ENCODE peak calls at places on chromosome 2, in eight cellular contexts. W is colonic mucosa, T is choroid plexus epithelial cell, K is upper lobe of left lung, Y is A673, A is HFF-Myc, Q is brain microvascular endothelial cell, F is H7. O is an unnamed sample.

GRCh38 chr2:46364797-46365457 is 67.7 kb downstream of the EPAS1 start:
- DNase-seq in K (no peak), W (peak), Q (peak), Y (peak), F (peak), T (peak), A (peak), O (no peak)

GRCh38 chr2:144469788-144470187 is 50.1 kb downstream of the ZEB2 start:
- DNase-seq in W (no peak), Q (no peak), A (no peak), T (no peak), Y (no peak), F (no peak), K (no peak), O (no peak)

GRCh38 chr2:235692671-235693171 is 198.9 kb downstream of the AGAP1 start:
- DNase-seq in F (no peak), Q (no peak), K (no peak), T (no peak), Y (no peak), W (no peak), A (no peak), O (no peak)

GRCh38 chr2:181607629-181608627 is 49.0 kb downstream of the CERKL start:
- DNase-seq in W (no peak), Y (no peak), K (no peak), T (no peak), A (no peak), F (peak), Q (no peak), O (no peak)

GRCh38 chr2:167925775-167926174 is 321.6 kb downstream of the STK39 start:
- DNase-seq in A (no peak), F (no peak), T (no peak), Y (no peak), W (no peak), Q (no peak), K (no peak), O (no peak)

GRCh38 chr2:68791914-68792313 is 57.3 kb downstream of the ARHGAP25 start:
- DNase-seq in A (no peak), Q (no peak), K (no peak), F (no peak), Y (no peak), W (no peak), T (no peak), O (no peak)

GRCh38 chr2:234587341-234588053 is 90.6 kb upstream of the ARL4C start:
- DNase-seq in F (no peak), Y (peak), K (no peak), T (no peak), A (no peak), Q (peak), W (no peak), O (no peak)

GRCh38 chr2:64750001-64750816 is 96.5 kb upstream of the SERTAD2 start:
- DNase-seq in W (peak), K (peak), Y (peak), A (no peak), T (peak), F (peak), Q (peak), O (no peak)

GRCh38 chr2:158191076-158191566 is 89.4 kb downstream of the UPP2 start:
- DNase-seq in F (no peak), Y (no peak), W (no peak), T (peak), A (no peak), Q (peak), K (no peak), O (no peak)

GRCh38 chr2:97699765-97700444 is 13.5 kb upstream of the ZAP70 start:
- DNase-seq in T (peak), W (peak), F (peak), A (peak), Q (peak), Y (peak), K (no peak), O (no peak)

GRCh38 chr2:159000072-159000471 is 31.6 kb downstream of the TANC1 start:
- DNase-seq in W (no peak), A (no peak), F (no peak), Q (no peak), T (no peak), Y (no peak), K (no peak), O (no peak)

GRCh38 chr2:31978436-31978835 is 32.4 kb downstream of the MEMO1 start:
- DNase-seq in T (no peak), Y (no peak), W (no peak), Q (no peak), F (no peak), K (no peak), A (no peak), O (no peak)

GRCh38 chr2:134391751-134392160 is 137.9 kb downstream of the MGAT5 start:
- DNase-seq in K (no peak), T (peak), A (no peak), W (peak), Y (no peak), F (no peak), Q (no peak), O (no peak)

GRCh38 chr2:237629739-237630138 is 2.4 kb downstream of the LRRFIP1 start:
- DNase-seq in W (no peak), T (peak), F (no peak), Y (no peak), K (no peak), Q (peak), A (no peak), O (no peak)

GRCh38 chr2:127081826-127082633 is 24.9 kb downstream of the BIN1 start:
- DNase-seq in W (no peak), K (peak), A (no peak), F (peak), Q (no peak), T (peak), Y (no peak), O (peak)

GRCh38 chr2:174997110-174997509 is 8.1 kb downstream of the CHN1 start:
- DNase-seq in K (no peak), T (peak), W (no peak), A (no peak), Q (no peak), Y (no peak), F (no peak), O (no peak)

GRCh38 chr2:10196275-10196892 is 73.8 kb downstream of the RRM2 start:
- DNase-seq in T (no peak), Y (no peak), F (peak), Q (no peak), A (no peak), K (no peak), W (peak), O (no peak)

GRCh38 chr2:120541553-120541932 is 194.1 kb upstream of the GLI2 start:
- DNase-seq in Y (no peak), F (no peak), T (peak), K (no peak), A (no peak), W (no peak), Q (no peak), O (no peak)

GRCh38 chr2:221133941-221134340 is 438.2 kb downstream of the EPHA4 start:
- DNase-seq in F (no peak), A (no peak), Y (peak), Q (no peak), T (no peak), K (no peak), W (no peak), O (no peak)

GRCh38 chr2:205025580-205026240 is 480.4 kb downstream of the PARD3B start:
- DNase-seq in T (peak), Y (no peak), K (no peak), F (no peak), W (no peak), A (no peak), Q (peak), O (no peak)

GRCh38 chr2:205030695-205031094 is 485.4 kb downstream of the PARD3B start:
- DNase-seq in T (peak), K (no peak), W (no peak), A (no peak), F (no peak), Y (no peak), Q (no peak), O (no peak)

GRCh38 chr2:205020673-205021072 is 475.4 kb downstream of the PARD3B start:
- DNase-seq in Q (no peak), Y (no peak), K (no peak), F (no peak), A (no peak), W (no peak), T (no peak), O (no peak)

GRCh38 chr2:205022751-205023150 is 477.5 kb downstream of the PARD3B start:
- DNase-seq in F (no peak), W (no peak), Y (no peak), K (no peak), T (no peak), Q (no peak), A (no peak), O (no peak)

DNA sequence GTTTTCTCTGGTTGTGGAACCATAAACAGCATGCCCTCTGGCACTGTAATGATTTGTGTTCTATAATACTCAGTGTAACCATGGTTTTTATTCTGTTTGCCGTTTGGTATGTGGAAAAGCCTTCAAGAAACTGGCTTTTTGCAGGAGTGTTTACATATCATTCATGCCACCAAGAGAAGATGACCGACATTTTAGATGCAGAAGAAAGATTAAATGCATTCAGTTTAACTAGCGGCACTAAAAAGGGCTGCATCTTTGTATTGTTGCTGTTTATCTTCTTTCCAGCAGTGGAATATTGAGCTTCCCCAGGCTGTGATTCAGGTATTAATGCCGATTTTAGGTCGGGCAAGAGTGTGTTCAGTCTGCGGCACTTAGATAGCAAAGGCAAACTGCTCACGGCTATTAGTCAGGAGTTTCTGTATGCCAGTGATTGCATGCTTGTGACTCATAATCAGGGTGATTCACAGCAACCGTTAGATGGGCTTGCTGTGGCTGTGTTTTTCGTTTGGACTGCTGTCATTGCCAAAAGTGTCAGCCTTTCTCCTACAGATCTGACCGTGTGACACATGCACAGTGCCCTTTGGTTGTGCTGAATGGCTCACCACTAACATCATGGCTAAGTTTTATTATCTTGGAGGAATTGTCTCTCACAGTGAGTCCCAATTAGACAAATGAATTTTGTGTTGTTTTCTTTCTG is 479.7 kb downstream of the PARD3B start:
- DNase-seq in W (peak), Q (peak), Y (peak), T (peak), A (peak), K (no peak), F (no peak), O (peak)
- H3K4me3 ChIP-seq in W (no peak), Q (no peak), Y (no peak), T (no peak), A (peak), K (no peak), F (no peak), O (no peak)

GRCh38 chr2:17069564-17069963 is 403.9 kb upstream of the CYRIA start:
- DNase-seq in W (no peak), Y (no peak), A (no peak), K (no peak), Q (no peak), F (no peak), T (no peak), O (no peak)

GRCh38 chr2:17065536-17065935 is 399.9 kb upstream of the CYRIA start:
- DNase-seq in T (no peak), A (no peak), K (no peak), Q (no peak), W (no peak), Y (no peak), F (no peak), O (no peak)

GRCh38 chr2:17076535-17076934 is 410.9 kb upstream of the CYRIA start:
- DNase-seq in F (no peak), A (no peak), K (no peak), Y (peak), T (peak), W (no peak), Q (peak), O (no peak)

GRCh38 chr2:17068016-17068415 is 402.4 kb upstream of the CYRIA start:
- DNase-seq in Q (no peak), T (no peak), Y (no peak), F (no peak), W (no peak), K (no peak), A (no peak), O (no peak)

DNA sequence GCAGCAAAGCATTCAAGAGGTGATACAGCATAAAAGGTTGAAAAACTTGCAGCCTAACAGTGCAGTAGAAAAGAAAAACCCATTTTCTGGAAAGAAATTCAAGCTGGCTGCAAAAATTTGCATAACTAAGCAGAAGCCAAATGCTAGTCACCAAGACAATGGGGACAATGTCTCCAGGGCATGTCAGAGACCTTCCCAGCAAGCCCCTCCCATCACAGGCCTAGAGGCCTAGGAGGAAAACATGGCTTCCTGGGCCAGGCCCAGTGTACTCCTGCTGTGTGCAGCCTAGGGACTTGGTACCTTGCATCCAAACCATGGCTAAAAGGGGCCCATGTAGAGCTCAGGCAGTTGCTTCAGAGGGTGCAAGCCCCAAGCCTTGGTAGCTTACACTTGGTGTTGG is 405.1 kb upstream of the CYRIA start:
- DNase-seq in K (no peak), F (no peak), Q (no peak), W (no peak), A (no peak), T (no peak), Y (no peak), O (no peak)
- H3K4me3 ChIP-seq in K (no peak), F (no peak), Q (no peak), W (no peak), A (no peak), T (no peak), Y (no peak), O (no peak)

GRCh38 chr2:54347622-54348021 is 91.6 kb upstream of the TSPYL6 start:
- DNase-seq in Q (no peak), A (no peak), K (no peak), Y (no peak), T (no peak), W (no peak), F (no peak), O (no peak)

GRCh38 chr2:54353216-54353615 is 97.2 kb upstream of the TSPYL6 start:
- DNase-seq in Q (no peak), F (no peak), Y (no peak), K (no peak), A (no peak), W (no peak), T (no peak), O (no peak)

GRCh38 chr2:54348672-54349071 is 92.6 kb upstream of the TSPYL6 start:
- DNase-seq in A (no peak), T (peak), W (no peak), Y (no peak), Q (peak), K (peak), F (no peak), O (no peak)

DNA sequence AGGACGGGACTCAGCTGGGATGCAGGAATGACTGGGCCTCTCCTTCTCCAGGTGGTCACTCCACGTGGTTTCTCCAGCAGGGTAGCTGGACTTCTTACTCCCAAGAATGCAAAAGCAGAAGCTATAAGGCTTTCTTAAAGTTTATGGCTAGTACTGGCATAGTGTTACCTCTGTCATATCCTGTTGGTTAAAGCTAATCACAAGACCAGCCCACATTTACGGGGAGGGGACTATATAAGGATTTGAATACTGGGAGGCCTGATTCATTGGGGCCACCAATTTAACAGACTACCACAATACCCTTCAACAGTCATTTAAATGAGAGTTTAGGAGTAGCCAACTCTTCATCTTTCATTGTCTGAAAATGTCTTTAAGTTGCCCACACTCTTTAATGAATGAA is 94.4 kb upstream of the TSPYL6 start:
- DNase-seq in T (no peak), Q (no peak), W (no peak), K (no peak), Y (no peak), F (no peak), A (no peak), O (no peak)
- H3K4me3 ChIP-seq in T (no peak), Q (no peak), W (no peak), K (no peak), Y (no peak), F (no peak), A (no peak), O (no peak)

GRCh38 chr2:219443697-219444023 is 9.0 kb downstream of the SPEG start:
- DNase-seq in T (no peak), K (no peak), Y (no peak), A (no peak), Q (no peak), F (no peak), W (no peak), O (no peak)

GRCh38 chr2:219442206-219443015 is 7.8 kb downstream of the SPEG start:
- DNase-seq in Q (no peak), F (peak), Y (no peak), A (no peak), T (no peak), W (no peak), K (no peak), O (no peak)

GRCh38 chr2:219444566-219445091 is 10.0 kb downstream of the SPEG start:
- DNase-seq in W (no peak), Q (no peak), F (no peak), Y (no peak), A (no peak), T (no peak), K (no peak), O (peak)

GRCh38 chr2:219441451-219442205 is 7.0 kb downstream of the SPEG start:
- DNase-seq in Y (peak), W (no peak), T (peak), F (peak), A (no peak), K (no peak), Q (no peak), O (no peak)

GRCh38 chr2:219443016-219443696 is 8.5 kb downstream of the SPEG start:
- DNase-seq in A (no peak), W (no peak), F (no peak), T (no peak), K (no peak), Q (no peak), Y (no peak), O (no peak)
- H3K4me3 ChIP-seq in A (peak), W (no peak), F (no peak), T (no peak), K (no peak), Q (no peak), Y (peak), O (peak)

GRCh38 chr2:216055661-216056060 is 25.9 kb downstream of the PECR start:
- DNase-seq in Y (no peak), F (no peak), W (no peak), K (no peak), Q (no peak), A (no peak), T (no peak), O (no peak)

GRCh38 chr2:216052420-216052819 is 29.2 kb downstream of the PECR start:
- DNase-seq in K (no peak), T (no peak), F (no peak), A (no peak), W (no peak), Y (no peak), Q (no peak), O (no peak)

GRCh38 chr2:216059233-216059834 is 22.3 kb downstream of the PECR start:
- DNase-seq in T (peak), A (no peak), W (no peak), F (no peak), Q (no peak), K (no peak), Y (peak), O (no peak)

GRCh38 chr2:216056739-216057138 is 24.9 kb downstream of the PECR start:
- DNase-seq in W (no peak), Q (no peak), T (peak), A (no peak), K (no peak), F (no peak), Y (no peak), O (no peak)

GRCh38 chr2:216057688-216058193 is 23.9 kb downstream of the PECR start:
- DNase-seq in W (peak), A (no peak), Y (no peak), Q (peak), F (no peak), K (peak), T (peak), O (no peak)
- H3K4me3 ChIP-seq in W (peak), A (no peak), Y (no peak), Q (no peak), F (no peak), K (no peak), T (peak), O (no peak)

GRCh38 chr2:161424992-161425391 is 8.9 kb downstream of the TBR1 start:
- DNase-seq in T (no peak), K (no peak), Y (no peak), F (no peak), W (no peak), A (no peak), Q (no peak), O (no peak)

GRCh38 chr2:161425966-161426365 is 9.9 kb downstream of the TBR1 start:
- DNase-seq in A (no peak), Y (no peak), F (no peak), W (no peak), K (no peak), Q (no peak), T (no peak), O (no peak)

GRCh38 chr2:161423351-161424178 is 7.5 kb downstream of the TBR1 start:
- DNase-seq in T (no peak), K (no peak), W (peak), F (peak), Q (no peak), A (no peak), Y (no peak), O (no peak)

GRCh38 chr2:161422812-161423211 is 6.7 kb downstream of the TBR1 start:
- DNase-seq in T (no peak), W (no peak), K (no peak), A (no peak), F (no peak), Q (no peak), Y (no peak), O (no peak)

GRCh38 chr2:161424179-161424763 is 8.2 kb downstream of the TBR1 start:
- DNase-seq in F (peak), Q (no peak), Y (no peak), W (no peak), T (no peak), A (no peak), K (no peak), O (no peak)
- H3K4me3 ChIP-seq in F (peak), Q (peak), Y (no peak), W (peak), T (no peak), A (no peak), K (no peak), O (peak)

O was measured in dorsolateral prefrontal cortex.